ENCODE peak calls at places on chromosomes 12 and 14, in eight cellular contexts. L is GM06990, A is colonic mucosa, C is T-helper 2 cell, Q is activated T-cell treated with anti-CD3 and anti-CD28 coated beads for 1 hour, O is uterus, X is choroid plexus epithelial cell, K is body of pancreas. V is an unnamed sample.

GRCh38 chr14:54225457-54225856 is 171.3 kb upstream of the CDKN3 start:
- DNase-seq in L (no peak), A (no peak), C (no peak), Q (no peak), O (no peak), X (no peak), K (no peak), V (no peak)

GRCh38 chr14:66003082-66003740 is 483.0 kb upstream of the CCDC196 start:
- DNase-seq in L (no peak), A (no peak), C (no peak), Q (no peak), O (no peak), X (no peak), K (no peak), V (no peak)

GRCh38 chr12:104460973-104461693 is 4.4 kb downstream of the CHST11 start:
- DNase-seq in L (no peak), A (no peak), C (no peak), Q (no peak), O (no peak), X (no peak), K (no peak), V (no peak)

GRCh38 chr14:98249057-98249456 is 1022.9 kb downstream of the BCL11B start:
- DNase-seq in L (no peak), A (no peak), C (no peak), Q (no peak), O (no peak), X (no peak), K (no peak), V (no peak)

GRCh38 chr12:123714302-123714627 is 2.1 kb downstream of the ATP6V0A2 start:
- DNase-seq in L (no peak), A (no peak), C (no peak), Q (no peak), O (no peak), X (no peak), K (no peak), V (no peak)

GRCh38 chr14:50527970-50528369 is 4.4 kb downstream of the MAP4K5 start:
- DNase-seq in L (no peak), A (no peak), C (no peak), Q (no peak), O (no peak), X (peak; percentile 43), K (no peak), V (no peak)

GRCh38 chr14:96662116-96662901 is 134.9 kb upstream of the VRK1 start:
- DNase-seq in L (no peak), A (no peak), C (no peak), Q (no peak), O (no peak), X (no peak), K (no peak), V (no peak)

GRCh38 chr14:61528591-61529021 is 166.7 kb upstream of the HIF1A start:
- DNase-seq in L (no peak), A (no peak), C (no peak), Q (no peak), O (no peak), X (peak; percentile 77), K (no peak), V (peak; percentile 54)

GRCh38 chr12:125406131-125406530 is 340.9 kb downstream of the AACS start:
- DNase-seq in L (peak; percentile 34), A (no peak), C (no peak), Q (no peak), O (no peak), X (no peak), K (no peak), V (no peak)

GRCh38 chr12:62651138-62651537 is 184.5 kb downstream of the MON2 start:
- DNase-seq in L (no peak), A (no peak), C (no peak), Q (no peak), O (no peak), X (no peak), K (no peak), V (no peak)

GRCh38 chr12:91177380-91177779 is 5.2 kb downstream of the DCN start:
- DNase-seq in L (no peak), A (no peak), C (no peak), Q (no peak), O (no peak), X (peak; percentile 31), K (no peak), V (no peak)

GRCh38 chr12:29552324-29552927 is 54.9 kb upstream of the OVCH1 start:
- DNase-seq in L (no peak), A (peak; percentile 70), C (no peak), Q (peak; percentile 39), O (peak; percentile 65), X (peak; percentile 86), K (peak; percentile 58), V (peak; percentile 75)

GRCh38 chr12:106090586-106091411 is 48.0 kb downstream of the NUAK1 start:
- DNase-seq in L (no peak), A (no peak), C (no peak), Q (no peak), O (peak; percentile 64), X (peak; percentile 79), K (no peak), V (peak; percentile 79)

GRCh38 chr12:26830783-26831601 is 2.0 kb downstream of the ITPR2 start:
- DNase-seq in L (no peak), A (no peak), C (no peak), Q (no peak), O (no peak), X (peak; percentile 29), K (peak; percentile 26), V (no peak)

GRCh38 chr14:34582117-34582680 is 42.7 kb upstream of the EAPP start:
- DNase-seq in L (no peak), A (no peak), C (no peak), Q (no peak), O (no peak), X (no peak), K (no peak), V (no peak)

GRCh38 chr12:84136862-84137367 is 775.7 kb downstream of the SLC6A15 start:
- DNase-seq in L (no peak), A (no peak), C (no peak), Q (no peak), O (no peak), X (peak; percentile 66), K (no peak), V (no peak)

GRCh38 chr12:130917607-130918006 is 36.1 kb upstream of the ADGRD1 start:
- DNase-seq in L (no peak), A (no peak), C (no peak), Q (no peak), O (no peak), X (no peak), K (no peak), V (no peak)

GRCh38 chr12:3281588-3282150 is 204.5 kb downstream of the TSPAN9 start:
- DNase-seq in L (no peak), A (no peak), C (no peak), Q (no peak), O (no peak), X (no peak), K (no peak), V (no peak)

GRCh38 chr12:6960291-6961277 is 9.4 kb downstream of the PTPN6 start:
- DNase-seq in L (peak; percentile 77), A (peak; percentile 45), C (no peak), Q (no peak), O (no peak), X (peak; percentile 79), K (no peak), V (no peak)

GRCh38 chr12:5516371-5516770 is 84.5 kb downstream of the NTF3 start:
- DNase-seq in L (no peak), A (no peak), C (no peak), Q (no peak), O (no peak), X (no peak), K (no peak), V (no peak)

GRCh38 chr14:95519699-95520098 is 3.2 kb upstream of the SYNE3 start:
- DNase-seq in L (peak; percentile 55), A (peak; percentile 69), C (no peak), Q (peak; percentile 49), O (peak; percentile 74), X (peak; percentile 79), K (peak; percentile 39), V (peak; percentile 57)

GRCh38 chr14:104863923-104864266 is 1.2 kb upstream of the CEP170B start:
- DNase-seq in L (no peak), A (no peak), C (no peak), Q (no peak), O (no peak), X (no peak), K (no peak), V (no peak)

GRCh38 chr14:29668201-29668600 is 259.4 kb downstream of the PRKD1 start:
- DNase-seq in L (no peak), A (no peak), C (no peak), Q (no peak), O (no peak), X (no peak), K (no peak), V (no peak)

GRCh38 chr12:5586201-5586600 is 154.3 kb downstream of the NTF3 start:
- DNase-seq in L (no peak), A (peak; percentile 38), C (no peak), Q (no peak), O (no peak), X (no peak), K (no peak), V (no peak)

GRCh38 chr12:113208041-113208934 is 13.0 kb upstream of the TPCN1 start:
- DNase-seq in L (peak; percentile 87), A (peak; percentile 54), C (no peak), Q (peak; percentile 11), O (no peak), X (peak; percentile 51), K (no peak), V (no peak)

GRCh38 chr12:131218291-131219172 is 264.8 kb downstream of the ADGRD1 start:
- DNase-seq in L (peak; percentile 24), A (no peak), C (no peak), Q (no peak), O (no peak), X (no peak), K (peak; percentile 48), V (no peak)

GRCh38 chr12:66693901-66694513 is 15.1 kb upstream of the GRIP1 start:
- DNase-seq in L (no peak), A (peak; percentile 24), C (no peak), Q (no peak), O (no peak), X (peak; percentile 89), K (peak; percentile 19), V (peak; percentile 70)

GRCh38 chr14:56180754-56181542 is 62.7 kb downstream of the PELI2 start:
- DNase-seq in L (no peak), A (no peak), C (no peak), Q (no peak), O (no peak), X (no peak), K (no peak), V (no peak)

GRCh38 chr12:60106207-60106606 is 510.4 kb downstream of the SLC16A7 start:
- DNase-seq in L (no peak), A (no peak), C (no peak), Q (no peak), O (no peak), X (peak; percentile 60), K (no peak), V (peak; percentile 22)

GRCh38 chr12:110563702-110564470 is 19.2 kb downstream of the PPTC7 start:
- DNase-seq in L (no peak), A (no peak), C (no peak), Q (no peak), O (no peak), X (peak; percentile 88), K (no peak), V (peak; percentile 56)

GRCh38 chr14:22008098-22008412 is 334.4 kb upstream of the OR4E1 start:
- DNase-seq in L (no peak), A (no peak), C (no peak), Q (no peak), O (no peak), X (no peak), K (no peak), V (no peak)

V was measured in myocyte.